ENCODE peak calls at places on chromosome 17, in six cellular contexts. Z, B, N, G, I and U are unnamed samples.

GRCh38 chr17:70181376-70181775 is 12.0 kb downstream of the KCNJ2 start:
- DNase-seq in Z (no peak), I (no peak), N (no peak), B (no peak), G (no peak), U (no peak)

GRCh38 chr17:75557075-75557851 is 30.3 kb upstream of the MYO15B start:
- DNase-seq in G (peak; percentile 100), N (peak; percentile 15), I (no peak), B (no peak), Z (peak; percentile 81), U (no peak)

GRCh38 chr17:43410557-43411368 is 12.0 kb downstream of the ARL4D start:
- DNase-seq in N (no peak), I (no peak), B (no peak), Z (no peak), G (no peak), U (no peak)

GRCh38 chr17:50100480-50100883 is 5.3 kb downstream of the PDK2 start:
- DNase-seq in I (no peak), B (no peak), G (no peak), N (no peak), Z (no peak), U (no peak)

GRCh38 chr17:81810892-81811704 is 7.1 kb downstream of the GCGR start:
- DNase-seq in I (no peak), N (no peak), B (no peak), G (no peak), Z (no peak), U (no peak)

GRCh38 chr17:77098884-77099545 is 41.8 kb upstream of the SEC14L1 start:
- DNase-seq in N (peak; percentile 81), B (no peak), I (no peak), Z (no peak), G (peak; percentile 71), U (no peak)

GRCh38 chr17:34118564-34118963 is 136.5 kb upstream of the CCL2 start:
- DNase-seq in N (no peak), G (no peak), I (no peak), Z (peak; percentile 38), B (no peak), U (no peak)

GRCh38 chr17:5365831-5366230 is 53.6 kb downstream of the NUP88 start:
- DNase-seq in G (no peak), N (no peak), I (no peak), B (no peak), Z (no peak), U (no peak)

GRCh38 chr17:68835061-68835460 is 120.1 kb downstream of the ABCA8 start:
- DNase-seq in N (no peak), Z (no peak), B (no peak), I (no peak), G (no peak), U (no peak)

GRCh38 chr17:32609085-32609484 is 122.3 kb downstream of the CDK5R1 start:
- DNase-seq in N (peak; percentile 10), Z (no peak), B (peak; percentile 77), I (no peak), G (peak; percentile 16), U (peak; percentile 51)